ENCODE peak calls at places on chromosome 21, in nine cellular contexts. B, Y, E, T, O, U, K, Z and D are unnamed samples.

GRCh38 chr21:45524756-45525152 is 17.5 kb downstream of the SLC19A1 start:
- DNase-seq in B (no peak), Y (no peak), U (no peak), K (no peak), T (no peak), O (no peak), E (no peak), Z (no peak), D (peak)

GRCh38 chr21:44530903-44531605 is 8.9 kb downstream of the KRTAP10-1 start:
- DNase-seq in Y (no peak), U (no peak), E (no peak), T (no peak), B (no peak), K (no peak), O (no peak), Z (no peak), D (no peak)

GRCh38 chr21:27633631-27634030 is 666.7 kb upstream of the ADAMTS5 start:
- DNase-seq in Y (no peak), O (no peak), T (no peak), E (no peak), B (no peak), Z (no peak), K (no peak), U (no peak), D (no peak)

GRCh38 chr21:29800051-29800450 is 139.7 kb downstream of the GRIK1 start:
- DNase-seq in U (no peak), Y (no peak), E (no peak), K (no peak), B (no peak), O (no peak), T (no peak), Z (no peak), D (no peak)

GRCh38 chr21:18443085-18443484 is 39.5 kb upstream of the TMPRSS15 start:
- DNase-seq in T (no peak), U (no peak), B (peak), Y (no peak), Z (no peak), O (no peak), E (no peak), K (no peak), D (no peak)

GRCh38 chr21:42651515-42652401 is 1.7 kb upstream of the PDE9A start:
- DNase-seq in T (no peak), E (no peak), O (no peak), U (peak), Y (no peak), Z (no peak), K (no peak), B (no peak), D (peak)

GRCh38 chr21:33281101-33281652 is 15.0 kb downstream of the IL10RB start:
- DNase-seq in Z (no peak), E (no peak), U (no peak), K (no peak), O (no peak), T (no peak), B (no peak), Y (no peak), D (no peak)

GRCh38 chr21:39687069-39687468 is 57.9 kb upstream of the IGSF5 start:
- DNase-seq in Y (no peak), E (no peak), T (no peak), Z (no peak), O (no peak), U (no peak), B (no peak), K (no peak), D (peak)

GRCh38 chr21:39633770-39634181 is 21.0 kb downstream of the B3GALT5 start:
- DNase-seq in E (no peak), B (no peak), Z (peak), Y (no peak), K (peak), T (peak), O (peak), U (peak), D (no peak)

GRCh38 chr21:21996891-21997290 is 998.7 kb downstream of the NCAM2 start:
- DNase-seq in B (no peak), T (no peak), Y (no peak), K (no peak), U (no peak), Z (no peak), O (no peak), E (no peak), D (no peak)

GRCh38 chr21:37225440-37225839 is 41.7 kb downstream of the VPS26C start:
- DNase-seq in Z (no peak), K (no peak), T (no peak), B (no peak), E (peak), U (no peak), Y (no peak), O (no peak), D (no peak)